ENCODE peak calls at places on chromosomes 11 and 22, in seven cellular contexts. A is neural crest cell; G is hepatocyte; M is NAMALWA; T is stimulated activated CD4-positive, alpha-beta T cell treated with anti-CD3 and anti-CD28 coated beads, Interleukin-4, amount 100 ng/mL, for 24 hours; H is M059J; V is SK-N-SH. E is an unnamed sample.

GRCh38 chr11:59692915-59693314 is 20.7 kb downstream of the OR10V1 start:
- DNase-seq in G (no peak), H (no peak), T (no peak), A (no peak), M (no peak), V (no peak), E (no peak)

GRCh38 chr11:34730544-34731295 is 109.8 kb downstream of the EHF start:
- DNase-seq in A (no peak), H (no peak), G (no peak), T (no peak), M (no peak), V (no peak), E (no peak)

GRCh38 chr22:33006220-33006954 is 51.8 kb downstream of the SYN3 start:
- DNase-seq in T (no peak), A (no peak), G (peak), V (no peak), H (no peak), M (no peak), E (no peak)

GRCh38 chr11:82996966-82997606 is 74.6 kb downstream of the RAB30 start:
- DNase-seq in H (peak), V (no peak), T (peak), A (no peak), M (no peak), G (peak), E (no peak)

GRCh38 chr22:44734278-44734677 is 18.1 kb upstream of the ARHGAP8 start:
- DNase-seq in V (peak), H (no peak), M (no peak), A (no peak), T (no peak), G (no peak), E (no peak)

GRCh38 chr11:326842-327580 is 6.4 kb upstream of the IFITM3 start:
- DNase-seq in G (peak), V (peak), M (peak), T (peak), H (no peak), A (no peak), E (peak)

GRCh38 chr22:22993184-22993583 is 77.1 kb upstream of the GNAZ start:
- DNase-seq in H (no peak), G (no peak), A (no peak), M (no peak), V (no peak), T (no peak), E (no peak)

GRCh38 chr11:11038339-11039248 is 180.7 kb upstream of the ZBED5 start:
- DNase-seq in A (no peak), T (no peak), V (no peak), G (no peak), M (no peak), H (no peak), E (no peak)

GRCh38 chr11:111694851-111695250 is 71.3 kb downstream of the PPP2R1B start:
- DNase-seq in V (no peak), M (no peak), T (no peak), A (peak), G (no peak), H (peak), E (no peak)

GRCh38 chr22:17629646-17630045 is 1.1 kb upstream of the ATP6V1E1 start:
- DNase-seq in T (no peak), A (no peak), M (peak), V (no peak), H (no peak), G (no peak), E (no peak)

GRCh38 chr11:116787786-116788486 is at the start of gene ZPR1:
- DNase-seq in A (peak), T (peak), G (peak), V (peak), M (peak), H (peak), E (peak)

GRCh38 chr22:24486501-24486921 is 8.6 kb upstream of the UPB1 start:
- DNase-seq in T (peak), H (peak), G (no peak), A (no peak), V (no peak), M (no peak), E (no peak)

GRCh38 chr11:66371627-66372415 is at the start of gene SLC29A2:
- DNase-seq in V (peak), G (peak), M (peak), H (peak), A (peak), T (peak), E (peak)

GRCh38 chr11:44243633-44244343 is 66.2 kb downstream of the ALX4 start:
- DNase-seq in V (no peak), M (no peak), T (no peak), H (peak), A (no peak), G (peak), E (no peak)

E was measured in CMK.